ENCODE peak calls at places on chromosomes 5 and 9, in nine cellular contexts. One of them, this sample, is unnamed.

GRCh38 chr5:177356756-177357458 is 817 bp upstream of the RGS14 start:
- DNase-seq in lower lobe of right lung: no peak
- DNase-seq in naive thymus-derived CD4-positive, alpha-beta T cell: no peak
- DNase-seq in HepG2: no peak
- DNase-seq in HAP-1: no peak
- DNase-seq in A549: no peak
- DNase-seq in neuronal stem cell: no peak
- DNase-seq in adrenal gland: no peak
- DNase-seq in MM.1S: no peak
- DNase-seq in this sample: no peak

GRCh38 chr9:126062158-126062929 is 264.3 kb upstream of the MVB12B start:
- DNase-seq in HepG2: no peak
- DNase-seq in naive thymus-derived CD4-positive, alpha-beta T cell: no peak
- DNase-seq in MM.1S: no peak
- DNase-seq in adrenal gland: no peak
- DNase-seq in HAP-1: no peak
- DNase-seq in A549: no peak
- DNase-seq in lower lobe of right lung: no peak
- DNase-seq in neuronal stem cell: no peak
- DNase-seq in this sample: no peak

GRCh38 chr9:20566401-20566800 is 55.9 kb downstream of the MLLT3 start:
- DNase-seq in naive thymus-derived CD4-positive, alpha-beta T cell: no peak
- DNase-seq in HepG2: no peak
- DNase-seq in neuronal stem cell: no peak
- DNase-seq in lower lobe of right lung: no peak
- DNase-seq in A549: no peak
- DNase-seq in HAP-1: no peak
- DNase-seq in MM.1S: no peak
- DNase-seq in adrenal gland: no peak
- DNase-seq in this sample: no peak

GRCh38 chr5:39376293-39376714 is 12.0 kb upstream of the C9 start:
- DNase-seq in adrenal gland: peak; percentile 54
- DNase-seq in A549: peak; percentile 67
- DNase-seq in naive thymus-derived CD4-positive, alpha-beta T cell: peak; percentile 10
- DNase-seq in HAP-1: peak; percentile 41
- DNase-seq in MM.1S: peak; percentile 72
- DNase-seq in lower lobe of right lung: no peak
- DNase-seq in neuronal stem cell: peak; percentile 54
- DNase-seq in HepG2: peak; percentile 57
- DNase-seq in this sample: no peak

GRCh38 chr9:93129286-93129685 is 4.8 kb downstream of the NINJ1 start:
- DNase-seq in lower lobe of right lung: no peak
- DNase-seq in adrenal gland: peak; percentile 66
- DNase-seq in naive thymus-derived CD4-positive, alpha-beta T cell: no peak
- DNase-seq in HAP-1: no peak
- DNase-seq in MM.1S: no peak
- DNase-seq in A549: no peak
- DNase-seq in HepG2: no peak
- DNase-seq in neuronal stem cell: no peak
- DNase-seq in this sample: no peak

GRCh38 chr5:143440448-143441102 is 37.1 kb upstream of the NR3C1 start:
- DNase-seq in naive thymus-derived CD4-positive, alpha-beta T cell: no peak
- DNase-seq in HepG2: no peak
- DNase-seq in lower lobe of right lung: no peak
- DNase-seq in HAP-1: no peak
- DNase-seq in MM.1S: no peak
- DNase-seq in neuronal stem cell: no peak
- DNase-seq in adrenal gland: no peak
- DNase-seq in A549: no peak
- DNase-seq in this sample: no peak

GRCh38 chr9:8143677-8144076 is 344.1 kb upstream of the DMAC1 start:
- DNase-seq in adrenal gland: no peak
- DNase-seq in neuronal stem cell: no peak
- DNase-seq in HAP-1: no peak
- DNase-seq in A549: no peak
- DNase-seq in lower lobe of right lung: no peak
- DNase-seq in naive thymus-derived CD4-positive, alpha-beta T cell: no peak
- DNase-seq in MM.1S: no peak
- DNase-seq in HepG2: no peak
- DNase-seq in this sample: no peak

GRCh38 chr9:9117866-9118265 is 1318.3 kb upstream of the DMAC1 start:
- DNase-seq in naive thymus-derived CD4-positive, alpha-beta T cell: no peak
- DNase-seq in adrenal gland: no peak
- DNase-seq in neuronal stem cell: no peak
- DNase-seq in MM.1S: no peak
- DNase-seq in HepG2: no peak
- DNase-seq in HAP-1: no peak
- DNase-seq in A549: no peak
- DNase-seq in lower lobe of right lung: no peak
- DNase-seq in this sample: no peak

GRCh38 chr5:180111273-180111695 is 39.7 kb upstream of the RNF130 start:
- DNase-seq in HepG2: no peak
- DNase-seq in neuronal stem cell: no peak
- DNase-seq in MM.1S: no peak
- DNase-seq in HAP-1: no peak
- DNase-seq in lower lobe of right lung: no peak
- DNase-seq in A549: no peak
- DNase-seq in naive thymus-derived CD4-positive, alpha-beta T cell: no peak
- DNase-seq in adrenal gland: no peak
- DNase-seq in this sample: no peak

GRCh38 chr5:56574778-56575177 is 240.6 kb upstream of the MAP3K1 start:
- DNase-seq in adrenal gland: no peak
- DNase-seq in lower lobe of right lung: no peak
- DNase-seq in HepG2: no peak
- DNase-seq in HAP-1: no peak
- DNase-seq in naive thymus-derived CD4-positive, alpha-beta T cell: no peak
- DNase-seq in neuronal stem cell: no peak
- DNase-seq in A549: no peak
- DNase-seq in MM.1S: no peak
- DNase-seq in this sample: no peak

GRCh38 chr5:65128226-65128625 is 353.5 kb downstream of the ADAMTS6 start:
- DNase-seq in adrenal gland: no peak
- DNase-seq in HepG2: no peak
- DNase-seq in lower lobe of right lung: no peak
- DNase-seq in MM.1S: no peak
- DNase-seq in neuronal stem cell: no peak
- DNase-seq in A549: no peak
- DNase-seq in naive thymus-derived CD4-positive, alpha-beta T cell: no peak
- DNase-seq in HAP-1: no peak
- DNase-seq in this sample: no peak

GRCh38 chr5:71830626-71831539 is 111.8 kb downstream of the CARTPT start:
- DNase-seq in naive thymus-derived CD4-positive, alpha-beta T cell: no peak
- DNase-seq in HepG2: no peak
- DNase-seq in lower lobe of right lung: peak; percentile 59
- DNase-seq in A549: peak; percentile 33
- DNase-seq in MM.1S: no peak
- DNase-seq in neuronal stem cell: no peak
- DNase-seq in HAP-1: peak; percentile 96
- DNase-seq in adrenal gland: peak; percentile 79
- DNase-seq in this sample: no peak

GRCh38 chr9:135695642-135696041 is 3.6 kb downstream of the SOHLH1 start:
- DNase-seq in neuronal stem cell: no peak
- DNase-seq in lower lobe of right lung: no peak
- DNase-seq in HepG2: no peak
- DNase-seq in MM.1S: no peak
- DNase-seq in adrenal gland: no peak
- DNase-seq in A549: no peak
- DNase-seq in HAP-1: no peak
- DNase-seq in naive thymus-derived CD4-positive, alpha-beta T cell: no peak
- DNase-seq in this sample: no peak

GRCh38 chr5:154196955-154197652 is 6.6 kb downstream of the GALNT10 start:
- DNase-seq in neuronal stem cell: no peak
- DNase-seq in HepG2: peak; percentile 46
- DNase-seq in HAP-1: peak; percentile 7
- DNase-seq in A549: peak; percentile 51
- DNase-seq in MM.1S: peak; percentile 12
- DNase-seq in naive thymus-derived CD4-positive, alpha-beta T cell: no peak
- DNase-seq in lower lobe of right lung: no peak
- DNase-seq in adrenal gland: no peak
- DNase-seq in this sample: no peak

GRCh38 chr5:168093200-168093930 is 198.1 kb upstream of the WWC1 start:
- DNase-seq in adrenal gland: no peak
- DNase-seq in naive thymus-derived CD4-positive, alpha-beta T cell: no peak
- DNase-seq in HepG2: no peak
- DNase-seq in MM.1S: no peak
- DNase-seq in A549: no peak
- DNase-seq in neuronal stem cell: no peak
- DNase-seq in HAP-1: no peak
- DNase-seq in lower lobe of right lung: no peak
- DNase-seq in this sample: no peak

DNA sequence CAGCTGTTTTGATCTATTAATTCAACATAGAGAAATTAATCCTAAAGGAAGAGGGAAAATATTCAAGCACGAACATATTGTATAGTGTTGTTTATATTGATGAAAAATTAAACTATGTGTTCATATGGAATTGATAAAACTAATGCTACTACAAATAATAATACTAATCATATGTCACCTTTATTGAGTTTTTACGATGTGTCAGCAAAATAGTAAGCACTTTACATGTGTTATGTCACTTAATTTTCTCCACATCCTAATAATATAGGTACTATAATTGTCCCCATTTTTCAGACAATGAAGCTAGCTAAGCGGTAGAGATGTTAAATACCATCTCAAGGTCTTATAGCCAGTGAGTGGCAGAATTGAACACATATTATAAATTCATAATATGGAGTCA is 2008.5 kb upstream of the WWC1 start:
- DNase-seq in A549: no peak
- DNase-seq in adrenal gland: no peak
- DNase-seq in naive thymus-derived CD4-positive, alpha-beta T cell: no peak
- DNase-seq in lower lobe of right lung: no peak
- DNase-seq in neuronal stem cell: no peak
- DNase-seq in MM.1S: no peak
- DNase-seq in HepG2: no peak
- DNase-seq in HAP-1: no peak
- DNase-seq in this sample: no peak
- H3K9me3 ChIP-seq in A549: no peaks in the 10 kb centered on the region
- H3K9me3 ChIP-seq in adrenal gland: no peaks in the 10 kb centered on the region
- H3K9me3 ChIP-seq in naive thymus-derived CD4-positive, alpha-beta T cell: no peaks in the 10 kb centered on the region
- H3K9me3 ChIP-seq in lower lobe of right lung: no peaks in the 10 kb centered on the region
- H3K9me3 ChIP-seq in neuronal stem cell: peaks cover 4% of the 10 kb centered on the region
- H3K9me3 ChIP-seq in MM.1S: no peaks in the 10 kb centered on the region
- H3K9me3 ChIP-seq in HepG2: peaks cover 87% of the 10 kb centered on the region
- H3K9me3 ChIP-seq in HAP-1: no peaks in the 10 kb centered on the region
- H3K9me3 ChIP-seq in this sample: no peaks in the 10 kb centered on the region

GRCh38 chr5:97541864-97542263 is 358.8 kb upstream of the RIOK2 start:
- DNase-seq in neuronal stem cell: no peak
- DNase-seq in A549: no peak
- DNase-seq in MM.1S: no peak
- DNase-seq in adrenal gland: no peak
- DNase-seq in lower lobe of right lung: no peak
- DNase-seq in HepG2: no peak
- DNase-seq in naive thymus-derived CD4-positive, alpha-beta T cell: no peak
- DNase-seq in HAP-1: no peak
- DNase-seq in this sample: no peak

GRCh38 chr5:97544279-97545077 is 361.4 kb upstream of the RIOK2 start:
- DNase-seq in HepG2: no peak
- DNase-seq in MM.1S: no peak
- DNase-seq in lower lobe of right lung: no peak
- DNase-seq in HAP-1: no peak
- DNase-seq in A549: no peak
- DNase-seq in naive thymus-derived CD4-positive, alpha-beta T cell: no peak
- DNase-seq in adrenal gland: no peak
- DNase-seq in neuronal stem cell: no peak
- DNase-seq in this sample: no peak

GRCh38 chr5:97543158-97543557 is 360.1 kb upstream of the RIOK2 start:
- DNase-seq in HAP-1: no peak
- DNase-seq in lower lobe of right lung: no peak
- DNase-seq in HepG2: no peak
- DNase-seq in naive thymus-derived CD4-positive, alpha-beta T cell: no peak
- DNase-seq in neuronal stem cell: no peak
- DNase-seq in A549: no peak
- DNase-seq in MM.1S: no peak
- DNase-seq in adrenal gland: no peak
- DNase-seq in this sample: no peak

GRCh38 chr5:97545446-97545845 is 362.4 kb upstream of the RIOK2 start:
- DNase-seq in lower lobe of right lung: no peak
- DNase-seq in HAP-1: no peak
- DNase-seq in A549: no peak
- DNase-seq in neuronal stem cell: no peak
- DNase-seq in MM.1S: no peak
- DNase-seq in HepG2: no peak
- DNase-seq in naive thymus-derived CD4-positive, alpha-beta T cell: no peak
- DNase-seq in adrenal gland: no peak
- DNase-seq in this sample: no peak

DNA sequence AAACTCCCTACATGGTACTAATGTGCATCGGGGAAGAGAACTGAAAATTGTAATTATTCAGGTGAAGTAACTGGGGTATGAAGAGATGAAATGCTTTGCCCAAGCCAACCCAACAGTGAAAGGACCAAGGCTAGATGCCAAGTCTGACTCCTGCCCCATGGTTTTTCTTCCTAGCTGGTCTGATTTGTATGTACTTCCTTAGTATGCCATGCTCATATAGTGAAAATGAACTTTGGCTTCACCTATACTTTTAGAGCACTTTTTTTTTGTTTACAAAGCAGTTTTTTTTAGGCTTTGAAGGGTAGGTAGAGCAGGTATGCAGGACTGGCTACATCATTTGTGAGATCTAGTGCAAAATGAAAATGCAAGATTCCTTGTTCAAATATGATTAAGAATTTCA is 359.4 kb upstream of the RIOK2 start:
- DNase-seq in neuronal stem cell: no peak
- DNase-seq in naive thymus-derived CD4-positive, alpha-beta T cell: no peak
- DNase-seq in adrenal gland: no peak
- DNase-seq in A549: no peak
- DNase-seq in lower lobe of right lung: no peak
- DNase-seq in HepG2: no peak
- DNase-seq in MM.1S: no peak
- DNase-seq in HAP-1: no peak
- DNase-seq in this sample: no peak
- H3K9me3 ChIP-seq in neuronal stem cell: peaks cover 6% of the 10 kb centered on the region
- H3K9me3 ChIP-seq in naive thymus-derived CD4-positive, alpha-beta T cell: no peaks in the 10 kb centered on the region
- H3K9me3 ChIP-seq in adrenal gland: no peaks in the 10 kb centered on the region
- H3K9me3 ChIP-seq in A549: no peaks in the 10 kb centered on the region
- H3K9me3 ChIP-seq in lower lobe of right lung: no peaks in the 10 kb centered on the region
- H3K9me3 ChIP-seq in HepG2: no peaks in the 10 kb centered on the region
- H3K9me3 ChIP-seq in MM.1S: no peaks in the 10 kb centered on the region
- H3K9me3 ChIP-seq in HAP-1: no peaks in the 10 kb centered on the region
- H3K9me3 ChIP-seq in this sample: no peaks in the 10 kb centered on the region

GRCh38 chr9:137357166-137357565 is 55.1 kb upstream of the NRARP start:
- DNase-seq in naive thymus-derived CD4-positive, alpha-beta T cell: no peak
- DNase-seq in adrenal gland: no peak
- DNase-seq in MM.1S: no peak
- DNase-seq in HepG2: no peak
- DNase-seq in A549: peak; percentile 29
- DNase-seq in lower lobe of right lung: no peak
- DNase-seq in HAP-1: no peak
- DNase-seq in neuronal stem cell: no peak
- DNase-seq in this sample: no peak
- H3K9me3 ChIP-seq in naive thymus-derived CD4-positive, alpha-beta T cell: no peaks in the 10 kb centered on the region
- H3K9me3 ChIP-seq in adrenal gland: no peaks in the 10 kb centered on the region
- H3K9me3 ChIP-seq in MM.1S: no peaks in the 10 kb centered on the region
- H3K9me3 ChIP-seq in HepG2: peaks cover 29% of the 10 kb centered on the region
- H3K9me3 ChIP-seq in A549: peaks cover 45% of the 10 kb centered on the region
- H3K9me3 ChIP-seq in lower lobe of right lung: peaks cover 16% of the 10 kb centered on the region
- H3K9me3 ChIP-seq in HAP-1: peaks cover 5% of the 10 kb centered on the region
- H3K9me3 ChIP-seq in neuronal stem cell: peaks cover 26% of the 10 kb centered on the region
- H3K9me3 ChIP-seq in this sample: peaks cover 4% of the 10 kb centered on the region

DNA sequence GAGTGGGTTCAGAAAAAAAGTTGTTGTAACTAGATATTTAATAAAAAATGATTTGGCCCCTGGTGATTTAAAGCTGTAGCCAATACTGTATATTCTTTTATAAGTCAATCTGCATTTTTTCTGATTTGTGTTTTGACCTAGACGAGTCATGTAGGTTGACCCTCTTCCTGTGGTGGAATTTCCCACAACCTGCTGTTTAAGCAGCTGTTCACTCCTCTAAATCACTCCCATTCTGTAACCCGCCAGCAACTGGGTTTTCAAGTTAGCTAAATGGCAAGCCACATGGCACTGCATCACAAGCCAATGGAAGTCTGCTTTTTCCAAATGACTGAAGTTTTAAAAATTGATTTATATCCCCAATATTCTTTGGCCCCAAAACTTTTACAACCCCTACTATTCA is 184.7 kb upstream of the TLE4 start:
- DNase-seq in naive thymus-derived CD4-positive, alpha-beta T cell: no peak
- DNase-seq in HepG2: no peak
- DNase-seq in A549: no peak
- DNase-seq in neuronal stem cell: no peak
- DNase-seq in HAP-1: no peak
- DNase-seq in MM.1S: no peak
- DNase-seq in lower lobe of right lung: no peak
- DNase-seq in adrenal gland: no peak
- DNase-seq in this sample: no peak
- H3K9me3 ChIP-seq in naive thymus-derived CD4-positive, alpha-beta T cell: no peaks in the 10 kb centered on the region
- H3K9me3 ChIP-seq in HepG2: no peaks in the 10 kb centered on the region
- H3K9me3 ChIP-seq in A549: no peaks in the 10 kb centered on the region
- H3K9me3 ChIP-seq in neuronal stem cell: no peaks in the 10 kb centered on the region
- H3K9me3 ChIP-seq in HAP-1: no peaks in the 10 kb centered on the region
- H3K9me3 ChIP-seq in MM.1S: no peaks in the 10 kb centered on the region
- H3K9me3 ChIP-seq in lower lobe of right lung: no peaks in the 10 kb centered on the region
- H3K9me3 ChIP-seq in adrenal gland: no peaks in the 10 kb centered on the region
- H3K9me3 ChIP-seq in this sample: no peaks in the 10 kb centered on the region